ENCODE peak calls at places on chromosomes 5 and 9, in eight cellular contexts. Q is sigmoid colon, Z is fibroblast of the aortic adventitia, S is tibial artery, V is mucosa of descending colon, F is DND-41, H is fibroblast of pulmonary artery, D is choroid plexus epithelial cell. K is an unnamed sample.

GRCh38 chr5:34511915-34512314 is 144.2 kb upstream of the RAI14 start:
- DNase-seq in Q (peak), Z (peak), S (peak), V (no peak), F (no peak), H (peak), D (peak), K (no peak)

GRCh38 chr5:180557201-180557809 is 34.0 kb downstream of the SCGB3A1 start:
- DNase-seq in Q (no peak), Z (no peak), S (no peak), V (no peak), F (no peak), H (no peak), D (no peak), K (no peak)

GRCh38 chr5:71587709-71588532 is 781 bp downstream of the MCCC2 start:
- DNase-seq in Q (no peak), Z (peak), S (no peak), V (no peak), F (peak), H (peak), D (no peak), K (peak)

GRCh38 chr5:165202144-165202910 is 1696.9 kb downstream of the MAT2B start:
- DNase-seq in Q (no peak), Z (peak), S (no peak), V (no peak), F (no peak), H (no peak), D (peak), K (no peak)

GRCh38 chr9:34994429-34995287 is 5.1 kb downstream of the DNAJB5 start:
- DNase-seq in Q (no peak), Z (peak), S (no peak), V (no peak), F (no peak), H (peak), D (peak), K (peak)

GRCh38 chr5:67193479-67193878 is 3.1 kb downstream of the CD180 start:
- DNase-seq in Q (no peak), Z (peak), S (no peak), V (no peak), F (no peak), H (no peak), D (no peak), K (no peak)

GRCh38 chr9:89463986-89464901 is 33.7 kb downstream of the SEMA4D start:
- DNase-seq in Q (peak), Z (no peak), S (no peak), V (no peak), F (peak), H (no peak), D (peak), K (no peak)

GRCh38 chr5:172469697-172470096 is 15.4 kb upstream of the SH3PXD2B start:
- DNase-seq in Q (peak), Z (no peak), S (no peak), V (no peak), F (no peak), H (no peak), D (no peak), K (no peak)

GRCh38 chr5:77630246-77631165 is 8.0 kb downstream of the OTP start:
- DNase-seq in Q (no peak), Z (no peak), S (no peak), V (peak), F (no peak), H (no peak), D (no peak), K (peak)

GRCh38 chr9:79687131-79687447 is 115.3 kb downstream of the TLE4 start:
- DNase-seq in Q (no peak), Z (no peak), S (no peak), V (no peak), F (peak), H (no peak), D (no peak), K (no peak)

GRCh38 chr5:33313150-33313549 is 127.6 kb upstream of the TARS1 start:
- DNase-seq in Q (no peak), Z (peak), S (no peak), V (no peak), F (no peak), H (peak), D (peak), K (no peak)

GRCh38 chr9:120873512-120873911 is 3.5 kb downstream of the PHF19 start:
- DNase-seq in Q (no peak), Z (no peak), S (no peak), V (no peak), F (no peak), H (no peak), D (no peak), K (no peak)

GRCh38 chr5:180281706-180282105 is 10.2 kb downstream of the MAPK9 start:
- DNase-seq in Q (no peak), Z (no peak), S (no peak), V (no peak), F (no peak), H (no peak), D (no peak), K (no peak)

GRCh38 chr5:160833806-160834205 is 18.2 kb downstream of the ATP10B start:
- DNase-seq in Q (no peak), Z (no peak), S (no peak), V (no peak), F (no peak), H (no peak), D (no peak), K (no peak)

GRCh38 chr9:30103647-30104394 is 2280.6 kb upstream of the ACO1 start:
- DNase-seq in Q (no peak), Z (no peak), S (no peak), V (no peak), F (no peak), H (peak), D (peak), K (no peak)

GRCh38 chr5:74822288-74822687 is 43.9 kb downstream of the FAM169A start:
- DNase-seq in Q (no peak), Z (no peak), S (no peak), V (no peak), F (no peak), H (no peak), D (no peak), K (no peak)

GRCh38 chr5:21823588-21823987 is 1029.6 kb downstream of the CDH12 start:
- DNase-seq in Q (no peak), Z (no peak), S (no peak), V (no peak), F (no peak), H (peak), D (peak), K (no peak)

GRCh38 chr5:86572825-86573224 is 44.9 kb upstream of the COX7C start:
- DNase-seq in Q (no peak), Z (no peak), S (no peak), V (no peak), F (no peak), H (no peak), D (no peak), K (no peak)

GRCh38 chr5:174532453-174533126 is 191.8 kb upstream of the MSX2 start:
- DNase-seq in Q (peak), Z (peak), S (peak), V (peak), F (peak), H (peak), D (peak), K (peak)

GRCh38 chr9:114777841-114778240 is 28.0 kb downstream of the TNFSF15 start:
- DNase-seq in Q (no peak), Z (no peak), S (no peak), V (no peak), F (peak), H (no peak), D (peak), K (no peak)

GRCh38 chr5:9835121-9835770 is 205.1 kb upstream of the TAS2R1 start:
- DNase-seq in Q (no peak), Z (no peak), S (no peak), V (no peak), F (no peak), H (no peak), D (peak), K (peak)

GRCh38 chr5:534743-535671 is 10.8 kb upstream of the SLC9A3 start:
- DNase-seq in Q (no peak), Z (no peak), S (no peak), V (peak), F (no peak), H (no peak), D (no peak), K (no peak)

GRCh38 chr5:115450741-115451140 is 93.8 kb downstream of the FEM1C start:
- DNase-seq in Q (no peak), Z (peak), S (no peak), V (no peak), F (no peak), H (peak), D (peak), K (no peak)

GRCh38 chr5:149528661-149529060 is 22.6 kb downstream of the CSNK1A1 start:
- DNase-seq in Q (no peak), Z (no peak), S (no peak), V (no peak), F (no peak), H (no peak), D (no peak), K (no peak)

GRCh38 chr9:116274293-116274692 is 120.7 kb downstream of the PAPPA start:
- DNase-seq in Q (no peak), Z (peak), S (no peak), V (no peak), F (no peak), H (peak), D (peak), K (no peak)

GRCh38 chr9:33105504-33105903 is 29.0 kb upstream of the SMU1 start:
- DNase-seq in Q (no peak), Z (peak), S (no peak), V (no peak), F (no peak), H (no peak), D (no peak), K (no peak)

GRCh38 chr9:108150736-108151135 is 661.2 kb upstream of the KLF4 start:
- DNase-seq in Q (peak), Z (no peak), S (peak), V (no peak), F (no peak), H (peak), D (peak), K (no peak)

GRCh38 chr5:113480243-113480642 is 8.0 kb downstream of the MCC start:
- DNase-seq in Q (no peak), Z (peak), S (no peak), V (no peak), F (no peak), H (peak), D (peak), K (no peak)

GRCh38 chr5:171630047-171630669 is 155.5 kb upstream of the SMIM23 start:
- DNase-seq in Q (peak), Z (peak), S (peak), V (no peak), F (no peak), H (peak), D (peak), K (peak)

GRCh38 chr9:98365227-98365669 is 109.8 kb upstream of the TBC1D2 start:
- DNase-seq in Q (no peak), Z (peak), S (no peak), V (no peak), F (peak), H (peak), D (peak), K (peak)

GRCh38 chr9:17824191-17824926 is 245.5 kb downstream of the SH3GL2 start:
- DNase-seq in Q (no peak), Z (peak), S (no peak), V (no peak), F (no peak), H (peak), D (peak), K (no peak)

GRCh38 chr9:20074291-20074690 is 285.5 kb upstream of the SLC24A2 start:
- DNase-seq in Q (no peak), Z (no peak), S (no peak), V (no peak), F (no peak), H (no peak), D (no peak), K (no peak)

GRCh38 chr9:14096182-14096922 is 217.6 kb downstream of the NFIB start:
- DNase-seq in Q (no peak), Z (peak), S (no peak), V (no peak), F (no peak), H (peak), D (peak), K (peak)

GRCh38 chr5:6510132-6510531 is 61.5 kb downstream of the UBE2QL1 start:
- DNase-seq in Q (no peak), Z (no peak), S (no peak), V (no peak), F (no peak), H (no peak), D (peak), K (no peak)

GRCh38 chr5:51988561-51988960 is 605.3 kb downstream of the ISL1 start:
- DNase-seq in Q (no peak), Z (no peak), S (no peak), V (no peak), F (no peak), H (no peak), D (no peak), K (peak)

GRCh38 chr5:159548517-159548916 is 218.2 kb upstream of the IL12B start:
- DNase-seq in Q (no peak), Z (no peak), S (no peak), V (no peak), F (no peak), H (no peak), D (no peak), K (no peak)

GRCh38 chr5:131679911-131680310 is 44.9 kb upstream of the RAPGEF6 start:
- DNase-seq in Q (no peak), Z (peak), S (no peak), V (no peak), F (no peak), H (peak), D (peak), K (no peak)

DNA sequence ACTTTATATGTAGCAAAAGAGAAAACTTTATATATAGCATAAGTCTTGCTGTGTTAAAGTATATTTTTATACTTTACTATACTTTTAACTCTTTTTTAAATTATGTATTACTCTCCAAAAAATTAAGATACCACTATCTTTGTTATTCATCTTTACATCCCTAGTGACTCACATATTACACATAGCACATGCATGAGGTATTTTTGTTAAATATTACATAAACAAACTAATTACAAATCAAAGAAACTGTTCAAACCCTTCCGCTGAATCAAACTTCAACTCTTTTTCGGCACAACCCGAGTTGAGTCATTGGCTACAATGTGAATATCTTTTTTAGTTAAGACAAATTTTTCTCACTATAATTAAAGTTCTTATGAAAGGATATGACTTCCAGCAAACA is 32.1 kb downstream of the NADK2 start:
- DNase-seq in Q (no peak), Z (peak), S (no peak), V (no peak), F (no peak), H (peak), D (peak), K (no peak)
- H3K4me3 ChIP-seq in Q (no peak), Z (no peak), S (no peak), V (no peak), F (no peak), H (no peak), D (no peak), K (no peak)

DNA sequence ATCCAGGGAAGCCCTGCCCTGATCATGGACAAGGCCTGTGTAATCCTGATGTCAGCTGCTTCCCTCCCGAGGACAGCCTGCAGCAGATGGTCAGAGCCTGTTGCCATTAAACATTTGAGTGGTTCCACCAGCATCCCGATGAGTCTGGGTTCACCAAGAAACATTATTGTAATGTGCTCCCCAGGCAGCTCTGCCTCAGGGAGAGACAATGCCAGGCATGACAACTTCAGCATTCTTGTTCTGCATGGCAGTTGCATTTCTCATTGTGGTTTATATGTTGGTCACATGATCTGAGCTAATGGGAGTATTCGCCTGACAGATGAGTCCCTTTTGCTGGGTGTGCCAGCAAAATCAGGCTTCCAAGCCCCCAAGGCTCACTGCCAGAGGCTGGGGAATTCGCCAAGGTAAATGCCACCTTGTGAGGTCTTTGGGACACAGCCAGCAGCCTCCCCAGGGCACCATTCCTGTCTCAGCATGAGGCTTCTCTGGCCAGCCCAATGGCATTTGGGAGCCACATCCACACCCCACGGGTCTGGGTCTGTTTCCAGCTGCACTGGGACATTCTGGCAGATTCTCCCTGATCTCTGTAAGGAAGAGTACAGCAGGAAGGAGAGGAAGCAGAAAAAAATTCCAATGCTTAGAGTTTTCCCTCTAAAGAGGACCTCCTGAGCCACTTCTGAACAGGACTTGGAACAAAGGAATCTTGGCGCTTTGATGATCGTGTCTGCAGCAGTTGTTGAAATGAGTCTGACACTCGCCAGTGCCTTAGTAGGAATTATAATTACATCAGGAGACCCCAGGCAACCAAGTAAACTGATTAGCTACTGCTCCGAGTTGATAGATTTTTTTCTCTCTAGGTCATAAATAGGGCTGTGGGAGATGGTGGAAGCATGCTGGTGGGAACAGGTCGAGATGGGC is 18.6 kb downstream of the KCNIP1 start:
- DNase-seq in Q (no peak), Z (peak), S (no peak), V (no peak), F (no peak), H (no peak), D (peak), K (no peak)
- TF ChIP-seq CTCF in Q (no peak), Z (no peak), S (no peak), V (no peak), F (no peak), H (no peak), D (no peak), K (no peak)

GRCh38 chr5:138606378-138606777 is 31.2 kb upstream of the HSPA9 start:
- DNase-seq in Q (peak), Z (no peak), S (no peak), V (no peak), F (no peak), H (no peak), D (no peak), K (no peak)

GRCh38 chr5:138610468-138611294 is 35.5 kb upstream of the HSPA9 start:
- DNase-seq in Q (peak), Z (no peak), S (no peak), V (no peak), F (no peak), H (no peak), D (peak), K (peak)

GRCh38 chr5:138616508-138616907 is 41.3 kb upstream of the HSPA9 start:
- DNase-seq in Q (no peak), Z (no peak), S (no peak), V (no peak), F (peak), H (no peak), D (no peak), K (no peak)

GRCh38 chr5:138615461-138615860 is 40.3 kb upstream of the HSPA9 start:
- DNase-seq in Q (no peak), Z (no peak), S (no peak), V (no peak), F (no peak), H (no peak), D (no peak), K (no peak)

GRCh38 chr5:138611295-138612220 is 36.4 kb upstream of the HSPA9 start:
- DNase-seq in Q (peak), Z (no peak), S (no peak), V (no peak), F (no peak), H (peak), D (peak), K (peak)
- H3K4me3 ChIP-seq in Q (peak), Z (no peak), S (no peak), V (no peak), F (no peak), H (peak), D (peak), K (peak)

GRCh38 chr9:136949817-136950655 is 2.0 kb upstream of the LCN12 start:
- DNase-seq in Q (peak), Z (peak), S (peak), V (peak), F (peak), H (peak), D (peak), K (peak)
- TF ChIP-seq CTCF in Q (peak), Z (no peak), S (peak), V (no peak), F (peak), H (no peak), D (no peak), K (peak)

DNA sequence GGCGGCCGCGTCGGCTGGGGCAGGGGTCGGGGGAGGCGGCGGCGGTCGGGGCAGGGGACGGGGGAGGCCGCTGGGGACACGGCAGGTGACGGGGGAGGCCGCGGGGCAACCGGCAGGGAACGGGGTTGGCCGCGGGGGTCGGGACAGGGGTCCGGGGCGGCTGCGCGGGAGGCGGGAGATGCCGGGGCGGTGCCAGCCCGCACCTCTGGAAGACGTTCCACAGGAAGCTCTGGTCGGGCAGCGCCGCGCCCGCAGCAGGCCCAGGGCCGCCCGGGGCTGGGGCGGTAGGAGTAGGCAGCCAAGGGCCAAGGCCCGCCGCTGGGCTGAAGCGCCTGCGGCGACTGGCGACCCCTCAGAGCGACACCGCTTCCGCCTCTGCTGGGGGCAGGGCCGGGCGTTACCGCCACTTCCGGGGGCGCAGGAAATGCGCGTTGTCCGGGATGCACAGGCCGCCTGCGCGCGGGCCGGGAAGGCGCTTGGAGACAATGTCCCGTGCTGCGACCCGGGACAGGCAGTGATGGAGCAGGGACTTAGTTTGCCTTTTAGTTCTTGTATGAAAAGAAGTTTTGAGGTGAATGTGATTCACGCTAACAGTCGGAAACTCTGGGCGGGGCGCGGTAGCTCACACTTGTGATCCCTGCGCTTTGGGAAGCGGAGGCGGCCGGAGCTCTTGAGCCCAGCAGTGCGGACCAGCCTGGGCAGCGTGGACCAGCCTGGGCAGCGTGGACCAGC is 110.0 kb upstream of the LPCAT1 start:
- DNase-seq in Q (peak), Z (peak), S (peak), V (peak), F (peak), H (peak), D (peak), K (peak)
- H3K4me3 ChIP-seq in Q (peak), Z (peak), S (peak), V (peak), F (peak), H (peak), D (peak), K (peak)

GRCh38 chr5:140806834-140807775 is at the start of gene PCDHA4:
- DNase-seq in Q (no peak), Z (peak), S (no peak), V (peak), F (no peak), H (peak), D (peak), K (peak)
- TF ChIP-seq CTCF in Q (no peak), Z (peak), S (peak), V (no peak), F (peak), H (peak), D (peak), K (peak)

DNA sequence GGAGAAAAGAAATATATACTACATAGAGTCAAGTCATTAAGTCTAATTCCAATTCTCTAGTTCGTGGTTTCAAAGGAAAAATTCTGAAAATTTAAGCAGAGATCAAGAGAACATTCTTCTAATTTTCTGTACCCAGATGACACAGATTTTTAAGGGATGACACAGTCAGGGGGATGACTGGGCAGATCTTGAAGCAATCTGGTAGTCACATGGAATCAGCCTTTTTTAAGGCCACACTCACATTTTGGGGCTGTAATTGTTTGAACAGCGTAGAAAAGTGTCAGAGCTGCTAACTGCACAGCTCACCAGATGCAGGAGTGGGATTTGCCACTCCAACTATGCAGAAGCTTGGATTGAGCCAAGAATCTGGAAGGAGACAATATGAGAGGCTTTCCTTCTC is 20.4 kb downstream of the PDE4D start:
- DNase-seq in Q (no peak), Z (peak), S (no peak), V (no peak), F (no peak), H (peak), D (peak), K (no peak)
- H3K4me3 ChIP-seq in Q (no peak), Z (no peak), S (no peak), V (no peak), F (no peak), H (no peak), D (no peak), K (no peak)